ENCODE peak calls at places on chromosomes 2 and 18, in nine cellular contexts. Z is fibroblast of lung; C is HTR-8/SVneo; G is stimulated activated CD4-positive, alpha-beta T cell treated with anti-CD3 and anti-CD28 coated beads, Interleukin-12 subunit alpha, Interleukin-12 subunit beta, amount 100 ng/mL, for 4 hours; D is activated CD4-positive, alpha-beta T cell treated with anti-CD3 and anti-CD28 coated beads for 36 hours; V is keratinocyte; U is iPS DF 19.7; N is right cardiac atrium; S is tibial artery. A is an unnamed sample.

GRCh38 chr2:129092871-129093385 is 774.3 kb upstream of the HS6ST1 start:
- DNase-seq in V (no peak), Z (no peak), N (no peak), S (no peak), D (no peak), G (no peak), C (no peak), U (no peak), A (no peak)

GRCh38 chr2:240141736-240142135 is 1.3 kb upstream of the OTOS start:
- DNase-seq in G (no peak), N (no peak), U (no peak), V (no peak), C (no peak), Z (no peak), D (no peak), S (peak), A (no peak)

GRCh38 chr2:179543361-179543901 is 278.8 kb upstream of the SESTD1 start:
- DNase-seq in C (peak), D (no peak), V (no peak), N (no peak), Z (peak), G (no peak), U (no peak), S (no peak), A (no peak)

GRCh38 chr2:192357216-192357615 is 162.5 kb upstream of the TMEFF2 start:
- DNase-seq in G (no peak), C (no peak), N (no peak), Z (no peak), S (no peak), V (no peak), D (no peak), U (no peak), A (no peak)

GRCh38 chr2:64766841-64767669 is 113.3 kb upstream of the SERTAD2 start:
- DNase-seq in C (no peak), Z (peak), V (no peak), N (no peak), U (no peak), D (no peak), G (no peak), S (no peak), A (no peak)

GRCh38 chr2:127560201-127560928 is 24.9 kb downstream of the MYO7B start:
- DNase-seq in N (no peak), V (no peak), G (no peak), U (no peak), C (no peak), S (no peak), D (no peak), Z (peak), A (no peak)

GRCh38 chr2:70443726-70444125 is 109.9 kb downstream of the TGFA start:
- DNase-seq in N (no peak), C (no peak), G (no peak), V (no peak), U (no peak), S (no peak), D (no peak), Z (no peak), A (no peak)

GRCh38 chr2:149166958-149167810 is 128.7 kb downstream of the LYPD6B start:
- DNase-seq in N (no peak), C (no peak), Z (peak), S (no peak), G (no peak), V (peak), U (no peak), D (peak), A (no peak)

GRCh38 chr2:224036731-224037376 is 2.2 kb downstream of the SERPINE2 start:
- DNase-seq in D (no peak), N (no peak), Z (no peak), U (no peak), V (no peak), C (no peak), G (no peak), S (no peak), A (no peak)

GRCh38 chr2:49306925-49307324 is 152.6 kb upstream of the FSHR start:
- DNase-seq in D (no peak), S (no peak), Z (no peak), V (no peak), U (no peak), N (no peak), G (no peak), C (no peak), A (no peak)

GRCh38 chr2:241882090-241882625 is 12.6 kb downstream of the RTP5 start:
- DNase-seq in C (no peak), G (peak), D (peak), N (peak), V (no peak), U (no peak), S (peak), Z (no peak), A (peak)

GRCh38 chr2:240400319-240401161 is 34.9 kb upstream of the GPC1 start:
- DNase-seq in C (no peak), U (no peak), D (no peak), N (no peak), G (no peak), Z (no peak), V (no peak), S (peak), A (no peak)

GRCh38 chr2:60882971-60883753 is 1.8 kb downstream of the REL start:
- DNase-seq in U (no peak), C (no peak), V (no peak), Z (peak), G (no peak), D (peak), S (no peak), N (no peak), A (no peak)

GRCh38 chr2:33275689-33276444 is 200.6 kb upstream of the RASGRP3 start:
- DNase-seq in V (no peak), S (peak), D (peak), C (peak), Z (peak), N (peak), U (no peak), G (peak), A (no peak)

GRCh38 chr18:59696311-59697235 is 650 bp downstream of the CCBE1 start:
- DNase-seq in G (no peak), V (no peak), N (peak), U (no peak), D (peak), Z (peak), S (no peak), C (no peak), A (no peak)